ENCODE peak calls at places on chromosomes 6 and 20, in seven cellular contexts. One of them, this sample, is unnamed.

GRCh38 chr6:119310486-119311036 is 39.0 kb downstream of the MAN1A1 start:
- DNase-seq in effector CD4-positive, alpha-beta T cell: no peak
- DNase-seq in HTR-8/SVneo: no peak
- DNase-seq in CD4-positive, alpha-beta T cell: no peak
- DNase-seq in adrenal gland: no peak
- DNase-seq in left cardiac atrium: no peak
- DNase-seq in trophoblast cell: no peak
- DNase-seq in this sample: no peak

GRCh38 chr20:33411136-33411690 is 9.9 kb upstream of the CDK5RAP1 start:
- DNase-seq in effector CD4-positive, alpha-beta T cell: no peak
- DNase-seq in HTR-8/SVneo: no peak
- DNase-seq in CD4-positive, alpha-beta T cell: no peak
- DNase-seq in adrenal gland: no peak
- DNase-seq in left cardiac atrium: no peak
- DNase-seq in trophoblast cell: no peak
- DNase-seq in this sample: no peak

GRCh38 chr6:114227944-114228343 is 114.9 kb downstream of the HS3ST5 start:
- DNase-seq in effector CD4-positive, alpha-beta T cell: no peak
- DNase-seq in HTR-8/SVneo: no peak
- DNase-seq in CD4-positive, alpha-beta T cell: no peak
- DNase-seq in adrenal gland: no peak
- DNase-seq in left cardiac atrium: no peak
- DNase-seq in trophoblast cell: no peak
- DNase-seq in this sample: no peak

GRCh38 chr6:137933696-137934095 is 66.6 kb downstream of the TNFAIP3 start:
- DNase-seq in effector CD4-positive, alpha-beta T cell: no peak
- DNase-seq in HTR-8/SVneo: no peak
- DNase-seq in CD4-positive, alpha-beta T cell: no peak
- DNase-seq in adrenal gland: no peak
- DNase-seq in left cardiac atrium: peak
- DNase-seq in trophoblast cell: peak
- DNase-seq in this sample: peak

GRCh38 chr6:7726416-7727149 is 684 bp downstream of the BMP6 start:
- DNase-seq in effector CD4-positive, alpha-beta T cell: no peak
- DNase-seq in HTR-8/SVneo: no peak
- DNase-seq in CD4-positive, alpha-beta T cell: no peak
- DNase-seq in adrenal gland: peak
- DNase-seq in left cardiac atrium: peak
- DNase-seq in trophoblast cell: no peak
- DNase-seq in this sample: no peak

GRCh38 chr6:686528-686927 is 6.4 kb downstream of the EXOC2 start:
- DNase-seq in effector CD4-positive, alpha-beta T cell: no peak
- DNase-seq in HTR-8/SVneo: peak
- DNase-seq in CD4-positive, alpha-beta T cell: no peak
- DNase-seq in adrenal gland: no peak
- DNase-seq in left cardiac atrium: no peak
- DNase-seq in trophoblast cell: no peak
- DNase-seq in this sample: no peak

GRCh38 chr6:87799651-87800050 is 97.6 kb upstream of the AKIRIN2 start:
- DNase-seq in effector CD4-positive, alpha-beta T cell: no peak
- DNase-seq in HTR-8/SVneo: no peak
- DNase-seq in CD4-positive, alpha-beta T cell: no peak
- DNase-seq in adrenal gland: no peak
- DNase-seq in left cardiac atrium: no peak
- DNase-seq in trophoblast cell: no peak
- DNase-seq in this sample: no peak

GRCh38 chr6:157314705-157315321 is 8.5 kb downstream of the TMEM242 start:
- DNase-seq in effector CD4-positive, alpha-beta T cell: peak
- DNase-seq in HTR-8/SVneo: peak
- DNase-seq in CD4-positive, alpha-beta T cell: no peak
- DNase-seq in adrenal gland: no peak
- DNase-seq in left cardiac atrium: no peak
- DNase-seq in trophoblast cell: no peak
- DNase-seq in this sample: no peak

GRCh38 chr20:33811763-33812672 is 870 bp downstream of the CHMP4B start:
- DNase-seq in effector CD4-positive, alpha-beta T cell: peak
- DNase-seq in HTR-8/SVneo: peak
- DNase-seq in CD4-positive, alpha-beta T cell: no peak
- DNase-seq in adrenal gland: peak
- DNase-seq in left cardiac atrium: peak
- DNase-seq in trophoblast cell: peak
- DNase-seq in this sample: peak

GRCh38 chr6:100116409-100117194 is 122.6 kb upstream of the MCHR2 start:
- DNase-seq in effector CD4-positive, alpha-beta T cell: no peak
- DNase-seq in HTR-8/SVneo: peak
- DNase-seq in CD4-positive, alpha-beta T cell: no peak
- DNase-seq in adrenal gland: peak
- DNase-seq in left cardiac atrium: no peak
- DNase-seq in trophoblast cell: peak
- DNase-seq in this sample: no peak

GRCh38 chr6:163572612-163573011 is 158.1 kb downstream of the QKI start:
- DNase-seq in effector CD4-positive, alpha-beta T cell: no peak
- DNase-seq in HTR-8/SVneo: no peak
- DNase-seq in CD4-positive, alpha-beta T cell: no peak
- DNase-seq in adrenal gland: no peak
- DNase-seq in left cardiac atrium: no peak
- DNase-seq in trophoblast cell: no peak
- DNase-seq in this sample: no peak

GRCh38 chr20:5793916-5794315 is 43.7 kb downstream of the SHLD1 start:
- DNase-seq in effector CD4-positive, alpha-beta T cell: no peak
- DNase-seq in HTR-8/SVneo: no peak
- DNase-seq in CD4-positive, alpha-beta T cell: no peak
- DNase-seq in adrenal gland: no peak
- DNase-seq in left cardiac atrium: no peak
- DNase-seq in trophoblast cell: no peak
- DNase-seq in this sample: no peak

GRCh38 chr6:4482461-4482860 is 293.7 kb upstream of the CDYL start:
- DNase-seq in effector CD4-positive, alpha-beta T cell: no peak
- DNase-seq in HTR-8/SVneo: no peak
- DNase-seq in CD4-positive, alpha-beta T cell: no peak
- DNase-seq in adrenal gland: no peak
- DNase-seq in left cardiac atrium: no peak
- DNase-seq in trophoblast cell: no peak
- DNase-seq in this sample: no peak

GRCh38 chr20:54267510-54268003 is 59.7 kb downstream of the PFDN4 start:
- DNase-seq in effector CD4-positive, alpha-beta T cell: no peak
- DNase-seq in HTR-8/SVneo: no peak
- DNase-seq in CD4-positive, alpha-beta T cell: no peak
- DNase-seq in adrenal gland: peak
- DNase-seq in left cardiac atrium: no peak
- DNase-seq in trophoblast cell: peak
- DNase-seq in this sample: no peak

GRCh38 chr6:163782436-163783003 is 368.0 kb downstream of the QKI start:
- DNase-seq in effector CD4-positive, alpha-beta T cell: no peak
- DNase-seq in HTR-8/SVneo: no peak
- DNase-seq in CD4-positive, alpha-beta T cell: no peak
- DNase-seq in adrenal gland: no peak
- DNase-seq in left cardiac atrium: no peak
- DNase-seq in trophoblast cell: no peak
- DNase-seq in this sample: no peak

GRCh38 chr6:169647637-169648036 is 54.2 kb downstream of the WDR27 start:
- DNase-seq in effector CD4-positive, alpha-beta T cell: no peak
- DNase-seq in HTR-8/SVneo: no peak
- DNase-seq in CD4-positive, alpha-beta T cell: no peak
- DNase-seq in adrenal gland: no peak
- DNase-seq in left cardiac atrium: no peak
- DNase-seq in trophoblast cell: no peak
- DNase-seq in this sample: no peak

GRCh38 chr6:18585032-18585573 is 198.0 kb downstream of the RNF144B start:
- DNase-seq in effector CD4-positive, alpha-beta T cell: no peak
- DNase-seq in HTR-8/SVneo: peak
- DNase-seq in CD4-positive, alpha-beta T cell: no peak
- DNase-seq in adrenal gland: peak
- DNase-seq in left cardiac atrium: peak
- DNase-seq in trophoblast cell: no peak
- DNase-seq in this sample: no peak

GRCh38 chr20:8330785-8331699 is 199.0 kb downstream of the PLCB1 start:
- DNase-seq in effector CD4-positive, alpha-beta T cell: no peak
- DNase-seq in HTR-8/SVneo: no peak
- DNase-seq in CD4-positive, alpha-beta T cell: no peak
- DNase-seq in adrenal gland: no peak
- DNase-seq in left cardiac atrium: no peak
- DNase-seq in trophoblast cell: no peak
- DNase-seq in this sample: no peak

GRCh38 chr20:62823688-62824475 is 7.0 kb downstream of the COL9A3 start:
- DNase-seq in effector CD4-positive, alpha-beta T cell: no peak
- DNase-seq in HTR-8/SVneo: no peak
- DNase-seq in CD4-positive, alpha-beta T cell: no peak
- DNase-seq in adrenal gland: no peak
- DNase-seq in left cardiac atrium: no peak
- DNase-seq in trophoblast cell: no peak
- DNase-seq in this sample: no peak

GRCh38 chr6:75935473-75935793 is 137.0 kb downstream of the IMPG1 start:
- DNase-seq in effector CD4-positive, alpha-beta T cell: no peak
- DNase-seq in HTR-8/SVneo: no peak
- DNase-seq in CD4-positive, alpha-beta T cell: no peak
- DNase-seq in adrenal gland: no peak
- DNase-seq in left cardiac atrium: no peak
- DNase-seq in trophoblast cell: peak
- DNase-seq in this sample: no peak

GRCh38 chr6:46357591-46357990 is 133.7 kb downstream of the RCAN2 start:
- DNase-seq in effector CD4-positive, alpha-beta T cell: no peak
- DNase-seq in HTR-8/SVneo: no peak
- DNase-seq in CD4-positive, alpha-beta T cell: no peak
- DNase-seq in adrenal gland: no peak
- DNase-seq in left cardiac atrium: no peak
- DNase-seq in trophoblast cell: no peak
- DNase-seq in this sample: no peak

GRCh38 chr6:50840814-50841192 is 22.1 kb downstream of the TFAP2B start:
- DNase-seq in effector CD4-positive, alpha-beta T cell: no peak
- DNase-seq in HTR-8/SVneo: no peak
- DNase-seq in CD4-positive, alpha-beta T cell: no peak
- DNase-seq in adrenal gland: no peak
- DNase-seq in left cardiac atrium: no peak
- DNase-seq in trophoblast cell: no peak
- DNase-seq in this sample: no peak

GRCh38 chr6:44228433-44228832 is 5.0 kb downstream of the SLC29A1 start:
- DNase-seq in effector CD4-positive, alpha-beta T cell: no peak
- DNase-seq in HTR-8/SVneo: no peak
- DNase-seq in CD4-positive, alpha-beta T cell: no peak
- DNase-seq in adrenal gland: no peak
- DNase-seq in left cardiac atrium: no peak
- DNase-seq in trophoblast cell: no peak
- DNase-seq in this sample: no peak

GRCh38 chr6:45073771-45074170 is 254.4 kb upstream of the RUNX2 start:
- DNase-seq in effector CD4-positive, alpha-beta T cell: no peak
- DNase-seq in HTR-8/SVneo: no peak
- DNase-seq in CD4-positive, alpha-beta T cell: no peak
- DNase-seq in adrenal gland: no peak
- DNase-seq in left cardiac atrium: no peak
- DNase-seq in trophoblast cell: no peak
- DNase-seq in this sample: no peak

GRCh38 chr6:127022297-127022696 is 96.2 kb upstream of the RSPO3 start:
- DNase-seq in effector CD4-positive, alpha-beta T cell: no peak
- DNase-seq in HTR-8/SVneo: no peak
- DNase-seq in CD4-positive, alpha-beta T cell: no peak
- DNase-seq in adrenal gland: no peak
- DNase-seq in left cardiac atrium: peak
- DNase-seq in trophoblast cell: no peak
- DNase-seq in this sample: peak

GRCh38 chr6:16324622-16325225 is 86.3 kb downstream of the GMPR start:
- DNase-seq in effector CD4-positive, alpha-beta T cell: no peak
- DNase-seq in HTR-8/SVneo: no peak
- DNase-seq in CD4-positive, alpha-beta T cell: no peak
- DNase-seq in adrenal gland: no peak
- DNase-seq in left cardiac atrium: no peak
- DNase-seq in trophoblast cell: no peak
- DNase-seq in this sample: no peak

GRCh38 chr6:107957165-107957908 is 671 bp downstream of the SEC63 start:
- DNase-seq in effector CD4-positive, alpha-beta T cell: peak
- DNase-seq in HTR-8/SVneo: peak
- DNase-seq in CD4-positive, alpha-beta T cell: peak
- DNase-seq in adrenal gland: peak
- DNase-seq in left cardiac atrium: peak
- DNase-seq in trophoblast cell: peak
- DNase-seq in this sample: peak

GRCh38 chr6:165447141-165447540 is 137.7 kb upstream of the C6orf118 start:
- DNase-seq in effector CD4-positive, alpha-beta T cell: no peak
- DNase-seq in HTR-8/SVneo: no peak
- DNase-seq in CD4-positive, alpha-beta T cell: no peak
- DNase-seq in adrenal gland: no peak
- DNase-seq in left cardiac atrium: no peak
- DNase-seq in trophoblast cell: peak
- DNase-seq in this sample: no peak

GRCh38 chr20:58174708-58175287 is 53.7 kb downstream of the ANKRD60 start:
- DNase-seq in effector CD4-positive, alpha-beta T cell: no peak
- DNase-seq in HTR-8/SVneo: no peak
- DNase-seq in CD4-positive, alpha-beta T cell: no peak
- DNase-seq in adrenal gland: no peak
- DNase-seq in left cardiac atrium: peak
- DNase-seq in trophoblast cell: no peak
- DNase-seq in this sample: peak

GRCh38 chr6:170243386-170243785 is 47.5 kb downstream of the DLL1 start:
- DNase-seq in effector CD4-positive, alpha-beta T cell: no peak
- DNase-seq in HTR-8/SVneo: no peak
- DNase-seq in CD4-positive, alpha-beta T cell: no peak
- DNase-seq in adrenal gland: no peak
- DNase-seq in left cardiac atrium: peak
- DNase-seq in trophoblast cell: no peak
- DNase-seq in this sample: no peak

GRCh38 chr6:2980465-2980855 is 9.1 kb upstream of the SERPINB6 start:
- DNase-seq in effector CD4-positive, alpha-beta T cell: no peak
- DNase-seq in HTR-8/SVneo: no peak
- DNase-seq in CD4-positive, alpha-beta T cell: no peak
- DNase-seq in adrenal gland: peak
- DNase-seq in left cardiac atrium: no peak
- DNase-seq in trophoblast cell: no peak
- DNase-seq in this sample: no peak

GRCh38 chr20:9672976-9673375 is 158.6 kb downstream of the LAMP5 start:
- DNase-seq in effector CD4-positive, alpha-beta T cell: no peak
- DNase-seq in HTR-8/SVneo: no peak
- DNase-seq in CD4-positive, alpha-beta T cell: no peak
- DNase-seq in adrenal gland: no peak
- DNase-seq in left cardiac atrium: no peak
- DNase-seq in trophoblast cell: no peak
- DNase-seq in this sample: no peak

GRCh38 chr6:18263561-18264337 is 581 bp downstream of the DEK start:
- DNase-seq in effector CD4-positive, alpha-beta T cell: no peak
- DNase-seq in HTR-8/SVneo: peak
- DNase-seq in CD4-positive, alpha-beta T cell: no peak
- DNase-seq in adrenal gland: peak
- DNase-seq in left cardiac atrium: peak
- DNase-seq in trophoblast cell: peak
- DNase-seq in this sample: peak

GRCh38 chr20:44279228-44279627 is 31.8 kb downstream of the FITM2 start:
- DNase-seq in effector CD4-positive, alpha-beta T cell: no peak
- DNase-seq in HTR-8/SVneo: peak
- DNase-seq in CD4-positive, alpha-beta T cell: no peak
- DNase-seq in adrenal gland: no peak
- DNase-seq in left cardiac atrium: no peak
- DNase-seq in trophoblast cell: no peak
- DNase-seq in this sample: no peak

GRCh38 chr20:37075932-37076685 is 19.7 kb downstream of the RBL1 start:
- DNase-seq in effector CD4-positive, alpha-beta T cell: no peak
- DNase-seq in HTR-8/SVneo: no peak
- DNase-seq in CD4-positive, alpha-beta T cell: no peak
- DNase-seq in adrenal gland: no peak
- DNase-seq in left cardiac atrium: no peak
- DNase-seq in trophoblast cell: peak
- DNase-seq in this sample: no peak